ENCODE peak calls at places on chromosome 17, in eight cellular contexts. M, K, L, Q, R, Y, S and T are unnamed samples.

GRCh38 chr17:17347234-17347955 is 44.2 kb downstream of the NT5M start:
- DNase-seq in K (no peak), Y (peak; percentile 31), M (no peak), R (no peak), L (peak; percentile 17), S (peak; percentile 81), Q (no peak), T (peak; percentile 79)

GRCh38 chr17:16866436-16866835 is 105.5 kb downstream of the TNFRSF13B start:
- DNase-seq in R (no peak), L (no peak), Q (no peak), K (no peak), Y (no peak), S (no peak), M (no peak), T (no peak)

GRCh38 chr17:21452377-21453143 is 76.4 kb downstream of the KCNJ12 start:
- DNase-seq in K (peak; percentile 65), Q (peak; percentile 51), L (peak; percentile 45), M (peak; percentile 49), S (peak; percentile 84), Y (peak; percentile 62), R (peak; percentile 51), T (peak; percentile 63)

GRCh38 chr17:10772425-10773380 is 31.2 kb downstream of the TMEM238L start:
- DNase-seq in K (peak; percentile 15), L (peak; percentile 90), R (no peak), Q (no peak), M (no peak), S (no peak), Y (peak; percentile 92), T (no peak)

GRCh38 chr17:21034350-21035235 is 8.2 kb downstream of the USP22 start:
- DNase-seq in S (no peak), R (no peak), M (no peak), L (no peak), K (peak; percentile 47), Y (peak; percentile 49), Q (no peak), T (no peak)

GRCh38 chr17:15516150-15516549 is 47.1 kb downstream of the TVP23C start:
- DNase-seq in Q (peak; percentile 80), L (no peak), M (no peak), Y (no peak), R (no peak), S (no peak), K (peak; percentile 75), T (no peak)

GRCh38 chr17:11996722-11997146 is 541 bp downstream of the ZNF18 start:
- DNase-seq in M (no peak), L (peak; percentile 44), Q (peak; percentile 61), S (no peak), K (peak; percentile 28), R (peak; percentile 68), Y (peak; percentile 71), T (peak; percentile 47)

GRCh38 chr17:66511125-66511524 is 208.7 kb downstream of the PRKCA start:
- DNase-seq in Y (no peak), R (no peak), K (no peak), L (no peak), S (no peak), Q (no peak), M (no peak), T (no peak)

GRCh38 chr17:65403616-65404015 is 157.8 kb downstream of the AXIN2 start:
- DNase-seq in L (no peak), Q (no peak), S (no peak), R (no peak), M (no peak), K (no peak), Y (no peak), T (no peak)

GRCh38 chr17:83115202-83115651 is 35.8 kb downstream of the METRNL start:
- DNase-seq in L (no peak), M (no peak), K (no peak), Y (no peak), S (no peak), Q (no peak), R (no peak), T (no peak)

GRCh38 chr17:78957076-78957475 is 22.6 kb downstream of the LGALS3BP start:
- DNase-seq in L (peak; percentile 46), Q (no peak), K (peak; percentile 75), Y (no peak), S (no peak), R (no peak), M (no peak), T (no peak)

GRCh38 chr17:43211480-43212402 is at the start of gene TMEM106A:
- DNase-seq in S (peak; percentile 90), Y (peak; percentile 89), L (peak; percentile 82), R (peak; percentile 81), M (peak; percentile 83), Q (peak; percentile 87), K (peak; percentile 85), T (peak; percentile 95)

GRCh38 chr17:28402844-28403243 is 3.2 kb downstream of the SLC46A1 start:
- DNase-seq in K (no peak), M (no peak), L (no peak), Y (no peak), S (no peak), R (no peak), Q (no peak), T (no peak)

GRCh38 chr17:50055426-50056216 is at the start of gene ITGA3:
- DNase-seq in L (peak; percentile 89), Y (peak; percentile 88), M (peak; percentile 75), Q (peak; percentile 80), S (no peak), K (peak; percentile 85), R (peak; percentile 90), T (peak; percentile 39)
- TF ChIP-seq CTCF in L (no peak), Y (no peak), M (no peak), Q (no peak), S (no peak), K (no peak), R (no peak), T (no peak)

DNA sequence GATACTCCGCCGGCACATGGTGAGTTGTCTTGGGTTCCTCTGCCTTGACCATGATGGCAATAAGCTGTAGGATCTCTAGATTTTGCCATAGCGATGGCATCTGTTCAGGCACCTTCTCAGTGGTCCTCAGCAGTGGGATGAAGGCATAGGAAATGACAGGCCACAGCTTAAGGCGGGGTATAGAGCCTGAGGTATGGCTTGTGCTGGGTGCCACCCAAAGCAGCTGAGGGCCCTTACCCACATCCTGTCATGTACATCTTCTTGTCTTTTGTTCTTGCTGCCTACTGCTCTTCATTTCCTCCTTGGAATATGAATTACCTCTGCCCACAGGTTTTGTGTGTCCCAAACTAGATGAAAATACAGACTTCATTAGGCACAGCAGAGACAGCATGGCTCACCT is 29.5 kb downstream of the KAT7 start:
- DNase-seq in S (no peak), Y (no peak), L (no peak), K (no peak), R (no peak), M (no peak), Q (no peak), T (no peak)
- H3K4me3 ChIP-seq in S (no peak overlapping the region), Y (no peak overlapping the region), L (no peak overlapping the region), K (no peak overlapping the region), R (no peak overlapping the region), M (no peak overlapping the region), Q (no peak overlapping the region), T (no peak overlapping the region)

GRCh38 chr17:4003501-4004421 is 39.5 kb upstream of the ATP2A3 start:
- DNase-seq in K (no peak), S (no peak), R (no peak), Q (no peak), M (no peak), L (peak; percentile 81), Y (peak; percentile 78), T (no peak)
- TF ChIP-seq POLR2A in K (no peak), S (no peak), R (no peak), Q (no peak), M (no peak), L (no peak), Y (no peak), T (no peak)

GRCh38 chr17:40318835-40319332 is 9.9 kb downstream of the RARA start:
- DNase-seq in R (no peak), L (no peak), K (no peak), Y (peak; percentile 62), S (peak; percentile 92), M (peak; percentile 45), Q (peak; percentile 44), T (no peak)
- TF ChIP-seq CTCF in R (no peak), L (no peak), K (peak; percentile 16), Y (no peak), S (peak; percentile 11), M (peak; percentile 35), Q (peak; percentile 16), T (no peak)

GRCh38 chr17:8857919-8858318 is 9.6 kb downstream of the PIK3R6 start:
- DNase-seq in S (no peak), Q (no peak), M (no peak), L (no peak), K (peak; percentile 42), Y (peak; percentile 72), R (no peak), T (no peak)
- H3K4me3 ChIP-seq in S (no peak overlapping the region), Q (no peak overlapping the region), M (no peak overlapping the region), L (no peak overlapping the region), K (no peak overlapping the region), Y (no peak overlapping the region), R (no peak overlapping the region), T (no peak overlapping the region)

GRCh38 chr17:63832455-63832854 is 5.0 kb upstream of the FTSJ3 start:
- DNase-seq in Y (no peak), Q (no peak), S (no peak), R (no peak), L (no peak), M (no peak), K (no peak), T (no peak)

GRCh38 chr17:63830904-63831491 is 3.5 kb upstream of the FTSJ3 start:
- DNase-seq in S (no peak), M (no peak), K (no peak), Y (no peak), R (no peak), Q (no peak), L (no peak), T (no peak)

GRCh38 chr17:63833026-63833740 is 5.7 kb upstream of the FTSJ3 start:
- DNase-seq in S (no peak), M (no peak), L (no peak), R (no peak), Y (no peak), Q (no peak), K (no peak), T (no peak)

GRCh38 chr17:63831505-63831904 is 4.0 kb upstream of the FTSJ3 start:
- DNase-seq in Y (no peak), M (no peak), L (no peak), K (no peak), S (no peak), R (no peak), Q (no peak), T (no peak)

GRCh38 chr17:63832014-63832413 is 4.6 kb upstream of the FTSJ3 start:
- DNase-seq in Q (no peak), S (no peak), Y (no peak), M (no peak), L (no peak), R (no peak), K (no peak), T (no peak)
- TF ChIP-seq POLR2A in Q (no peak), S (no peak), Y (no peak), M (no peak), L (no peak), R (no peak), K (no peak), T (no peak)

GRCh38 chr17:81424613-81425017 is 29.4 kb downstream of the BAHCC1 start:
- DNase-seq in R (no peak), S (no peak), Y (no peak), M (no peak), Q (no peak), K (no peak), L (no peak), T (no peak)
- TF ChIP-seq CTCF in R (no peak), S (no peak), Y (no peak), M (no peak), Q (no peak), K (no peak), L (no peak), T (peak; percentile 47)